ENCODE peak calls at places on chromosomes 12 and 14, in seven cellular contexts. C, V, R, M, L, Y and A are unnamed samples.
A peak's percentile ranks its signal among the peaks of the same experiment; 100 is the strongest.

GRCh38 chr12:51322452-51322851 is 1.5 kb downstream of the BIN2 start:
- DNase-seq in C (no peak), L (no peak), Y (no peak), R (no peak), V (no peak), M (no peak), A (no peak)

GRCh38 chr14:104048758-104049496 is 36.6 kb upstream of the ASPG start:
- DNase-seq in Y (no peak), R (no peak), C (no peak), L (peak; percentile 66), M (no peak), V (peak; percentile 6), A (no peak)

GRCh38 chr12:108839890-108840230 is 17.5 kb downstream of the SSH1 start:
- DNase-seq in R (no peak), V (no peak), C (no peak), Y (no peak), M (no peak), L (no peak), A (no peak)

GRCh38 chr12:39329015-39329414 is 113.9 kb downstream of the KIF21A start:
- DNase-seq in Y (no peak), C (no peak), M (no peak), R (no peak), L (peak; percentile 13), V (no peak), A (no peak)

GRCh38 chr14:90717916-90718315 is 98.3 kb downstream of the TTC7B start:
- DNase-seq in L (peak; percentile 39), R (no peak), C (no peak), M (no peak), V (no peak), Y (no peak), A (no peak)

GRCh38 chr14:59619071-59619470 is 42.5 kb upstream of the CCDC175 start:
- DNase-seq in M (no peak), Y (no peak), C (no peak), R (no peak), V (no peak), L (no peak), A (no peak)

GRCh38 chr12:102503056-102503681 is 22.8 kb upstream of the IGF1 start:
- DNase-seq in C (no peak), R (no peak), L (no peak), M (no peak), Y (no peak), V (no peak), A (no peak)

GRCh38 chr12:114746297-114747074 is 62.5 kb upstream of the TBX3 start:
- DNase-seq in R (no peak), L (peak; percentile 35), Y (no peak), V (no peak), C (no peak), M (no peak), A (no peak)

GRCh38 chr14:52007637-52008036 is 18.3 kb downstream of the RTRAF start:
- DNase-seq in M (no peak), V (no peak), L (no peak), R (no peak), C (no peak), Y (no peak), A (no peak)

GRCh38 chr14:106790189-106791036 is 1264.0 kb downstream of the TMEM121 start:
- DNase-seq in R (peak; percentile 43), C (peak; percentile 20), M (peak; percentile 35), L (no peak), V (no peak), Y (no peak), A (no peak)

GRCh38 chr14:31966896-31967668 is 110.0 kb upstream of the ARHGAP5 start:
- DNase-seq in R (no peak), V (peak; percentile 24), L (no peak), Y (no peak), M (no peak), C (no peak), A (no peak)

GRCh38 chr12:2212971-2213869 is 160.4 kb downstream of the CACNA1C start:
- DNase-seq in C (peak; percentile 87), V (peak; percentile 77), R (no peak), M (no peak), Y (peak; percentile 21), L (peak; percentile 17), A (no peak)

GRCh38 chr14:100534528-100535286 is 52.5 kb downstream of the BEGAIN start:
- DNase-seq in M (no peak), C (peak; percentile 2), Y (no peak), V (no peak), R (no peak), L (no peak), A (no peak)

GRCh38 chr12:87413784-87414183 is 615.4 kb downstream of the C12orf50 start:
- DNase-seq in Y (no peak), M (no peak), C (no peak), R (no peak), L (peak; percentile 95), V (no peak), A (no peak)

GRCh38 chr12:6821674-6822433 is at the start of gene GPR162:
- DNase-seq in C (peak; percentile 71), M (no peak), V (peak; percentile 64), R (no peak), L (peak; percentile 75), Y (peak; percentile 77), A (no peak)

GRCh38 chr12:25052191-25053020 is 103.5 kb upstream of the BCAT1 start:
- DNase-seq in V (peak; percentile 48), Y (no peak), L (peak; percentile 42), M (peak; percentile 87), C (no peak), R (peak; percentile 20), A (no peak)

GRCh38 chr12:50555471-50555885 is 50.7 kb downstream of the DIP2B start:
- DNase-seq in V (no peak), Y (no peak), C (no peak), R (no peak), M (no peak), L (no peak), A (no peak)

GRCh38 chr12:31922341-31923062 is 36.7 kb upstream of the RESF1 start:
- DNase-seq in L (peak; percentile 37), M (no peak), Y (no peak), C (no peak), V (no peak), R (no peak), A (no peak)

GRCh38 chr12:111025301-111025700 is 104.9 kb upstream of the MYL2 start:
- DNase-seq in M (no peak), Y (no peak), V (no peak), C (no peak), L (no peak), R (no peak), A (no peak)

GRCh38 chr12:108332791-108333382 is 6.2 kb downstream of the CMKLR1 start:
- DNase-seq in R (no peak), L (peak; percentile 16), M (no peak), Y (peak; percentile 57), V (no peak), C (no peak), A (no peak)

GRCh38 chr12:93484315-93484981 is 17.1 kb downstream of the MRPL42 start:
- DNase-seq in M (no peak), V (no peak), Y (no peak), C (no peak), L (peak; percentile 53), R (no peak), A (no peak)

GRCh38 chr14:39015360-39015961 is 87.6 kb downstream of the SEC23A start:
- DNase-seq in L (peak; percentile 74), C (no peak), Y (no peak), R (no peak), V (peak; percentile 83), M (peak; percentile 4), A (no peak)

GRCh38 chr12:97446895-97447294 is 15.7 kb upstream of the RMST start:
- DNase-seq in Y (no peak), L (no peak), M (no peak), V (no peak), C (no peak), R (no peak), A (no peak)

GRCh38 chr14:51209457-51209856 is 30.6 kb upstream of the TMX1 start:
- DNase-seq in C (no peak), V (no peak), R (no peak), Y (no peak), M (no peak), L (no peak), A (no peak)

GRCh38 chr14:68549057-68549421 is 243.8 kb downstream of the ZFP36L1 start:
- DNase-seq in R (no peak), C (no peak), M (no peak), L (peak; percentile 84), Y (no peak), V (no peak), A (no peak)

GRCh38 chr12:12724421-12725085 is 7.4 kb downstream of the CDKN1B start:
- DNase-seq in M (no peak), C (no peak), L (peak; percentile 18), R (no peak), Y (no peak), V (peak; percentile 20), A (no peak)

GRCh38 chr12:64318605-64319004 is 72.0 kb downstream of the C12orf56 start:
- DNase-seq in C (peak; percentile 79), Y (no peak), R (no peak), L (peak; percentile 76), V (no peak), M (no peak), A (no peak)

GRCh38 chr12:26123482-26123980 is 1.3 kb downstream of the BHLHE41 start:
- DNase-seq in R (no peak), L (peak; percentile 26), V (peak; percentile 59), C (no peak), M (no peak), Y (peak; percentile 52), A (no peak)

GRCh38 chr14:63204407-63205280 is at the start of gene RHOJ:
- DNase-seq in Y (peak; percentile 31), C (peak; percentile 30), M (no peak), R (no peak), L (peak; percentile 55), V (no peak), A (no peak)

GRCh38 chr12:124230117-124230757 is 64.7 kb upstream of the RFLNA start:
- DNase-seq in Y (no peak), L (no peak), M (no peak), C (no peak), V (no peak), R (no peak), A (no peak)